ENCODE peak calls at places on chromosomes 1 and 21, in six cellular contexts. P is HCT116, Z is endothelial cell of umbilical vein, J is HepG2, R is H1, C is K562. U is an unnamed sample.

GRCh38 chr1:153658400-153659174 is at the start of gene SNAPIN:
- DNase-seq in P (peak), Z (peak), J (peak), R (peak), C (peak), U (no peak)

GRCh38 chr1:6359568-6360496 is 33.7 kb downstream of the ACOT7 start:
- DNase-seq in P (no peak), Z (peak), J (peak), R (no peak), C (peak), U (no peak)

GRCh38 chr1:153288634-153289275 is 24.0 kb downstream of the PGLYRP3 start:
- DNase-seq in P (peak), Z (no peak), J (no peak), R (peak), C (peak), U (no peak)

GRCh38 chr1:117147856-117148588 is 26.5 kb upstream of the TRIM45 start:
- DNase-seq in P (no peak), Z (no peak), J (no peak), R (no peak), C (no peak), U (no peak)

GRCh38 chr1:58657082-58657481 is 42.8 kb downstream of the MYSM1 start:
- DNase-seq in P (no peak), Z (no peak), J (no peak), R (no peak), C (no peak), U (no peak)

GRCh38 chr1:40844079-40844478 is 18.1 kb downstream of the CITED4 start:
- DNase-seq in P (no peak), Z (no peak), J (no peak), R (no peak), C (no peak), U (no peak)

GRCh38 chr1:39214998-39215873 is 10.7 kb downstream of the MACF1 start:
- DNase-seq in P (no peak), Z (no peak), J (peak), R (no peak), C (peak), U (no peak)

GRCh38 chr1:59186656-59187055 is 110.2 kb upstream of the FGGY start:
- DNase-seq in P (no peak), Z (no peak), J (peak), R (no peak), C (no peak), U (no peak)

GRCh38 chr1:42551150-42551549 is 88.1 kb downstream of the CCDC30 start:
- DNase-seq in P (no peak), Z (no peak), J (no peak), R (no peak), C (no peak), U (no peak)

GRCh38 chr1:1034438-1034759 is 14.5 kb downstream of the AGRN start:
- DNase-seq in P (no peak), Z (no peak), J (no peak), R (no peak), C (no peak), U (no peak)

GRCh38 chr1:77539510-77540142 is 142.8 kb downstream of the ZZZ3 start:
- DNase-seq in P (no peak), Z (no peak), J (no peak), R (no peak), C (no peak), U (no peak)

GRCh38 chr1:111888740-111889376 is 100.6 kb downstream of the KCND3 start:
- DNase-seq in P (no peak), Z (no peak), J (no peak), R (no peak), C (no peak), U (no peak)

GRCh38 chr1:181646723-181647122 is 163.4 kb downstream of the CACNA1E start:
- DNase-seq in P (no peak), Z (no peak), J (no peak), R (no peak), C (no peak), U (no peak)

GRCh38 chr1:169180167-169180566 is 73.7 kb downstream of the ATP1B1 start:
- DNase-seq in P (no peak), Z (no peak), J (no peak), R (no peak), C (no peak), U (no peak)

GRCh38 chr1:94119796-94120590 is 955 bp downstream of the ABCA4 start:
- DNase-seq in P (no peak), Z (no peak), J (no peak), R (no peak), C (no peak), U (no peak)

GRCh38 chr1:80498673-80499072 is 1302.1 kb upstream of the ADGRL2 start:
- DNase-seq in P (no peak), Z (no peak), J (no peak), R (no peak), C (no peak), U (no peak)

GRCh38 chr1:115426271-115426771 is 88.3 kb upstream of the NGF start:
- DNase-seq in P (no peak), Z (peak), J (no peak), R (no peak), C (no peak), U (no peak)

GRCh38 chr1:21914880-21915640 is 22.1 kb downstream of the HSPG2 start:
- DNase-seq in P (no peak), Z (peak), J (no peak), R (no peak), C (peak), U (no peak)

GRCh38 chr1:112790920-112791722 is 76.0 kb upstream of the PPM1J start:
- DNase-seq in P (no peak), Z (no peak), J (no peak), R (no peak), C (peak), U (no peak)

DNA sequence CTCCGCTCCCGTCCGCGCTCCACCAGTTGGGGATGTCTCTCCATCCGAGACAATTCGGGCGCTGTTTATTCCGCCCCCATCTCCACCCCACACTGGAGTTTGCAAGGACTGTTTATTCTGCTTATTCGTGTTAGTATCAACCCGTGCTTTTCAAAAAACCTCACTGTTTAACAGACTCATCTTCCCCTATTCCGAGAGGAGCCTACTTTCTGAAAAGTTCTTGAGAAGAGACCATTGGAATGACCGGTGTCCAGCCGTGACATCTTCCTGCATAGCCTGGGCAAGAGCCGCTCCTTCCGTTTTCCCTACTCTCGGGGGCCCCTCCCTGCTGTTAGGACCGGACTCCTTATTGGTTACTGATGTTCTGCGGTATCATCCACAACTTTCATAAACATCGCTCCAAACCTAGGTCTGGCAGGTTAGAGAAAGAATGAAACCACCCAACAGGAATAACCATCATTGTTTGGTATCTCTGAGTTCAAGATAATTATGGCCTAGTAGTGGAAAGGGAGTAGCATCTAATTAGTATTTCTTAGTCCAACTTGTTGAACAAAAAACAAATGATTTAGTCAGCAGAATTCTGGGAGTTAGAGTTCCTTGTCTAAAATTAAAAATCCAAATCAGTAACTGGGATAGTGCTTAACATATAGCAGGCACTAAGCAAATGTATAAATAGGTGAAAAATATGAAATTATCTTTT is 804 bp downstream of the STXBP3 start:
- DNase-seq in P (peak), Z (peak), J (peak), R (no peak), C (peak), U (no peak)
- TF ChIP-seq EZH2 in P (no peak), Z (no peak), J (no peak), R (no peak), C (no peak), U (no peak)

GRCh38 chr1:215777370-215777925 is 210.3 kb downstream of the KCTD3 start:
- DNase-seq in P (no peak), Z (no peak), J (no peak), R (no peak), C (no peak), U (no peak)

DNA sequence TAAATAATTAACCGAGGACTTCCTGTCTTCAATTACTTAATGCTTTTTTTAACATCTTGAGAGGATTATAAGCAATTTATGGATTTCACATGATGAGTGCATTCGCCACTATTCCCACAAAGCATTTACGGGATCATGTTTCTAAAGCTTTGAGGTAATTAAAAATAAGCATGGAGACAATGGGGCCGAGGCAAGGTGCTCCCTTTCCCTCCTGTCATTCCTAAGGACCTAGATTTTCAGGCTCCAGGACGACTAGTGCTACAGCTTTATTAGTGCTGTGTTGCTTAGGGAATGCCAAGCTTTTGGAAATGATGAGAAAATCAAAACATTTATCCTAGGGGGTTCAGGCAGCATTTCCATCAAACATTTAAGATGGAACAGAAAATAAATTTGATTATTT is 209.2 kb downstream of the KCTD3 start:
- DNase-seq in P (no peak), Z (no peak), J (no peak), R (no peak), C (no peak), U (no peak)
- H3K4me3 ChIP-seq in P (no peak), Z (no peak), J (no peak), R (no peak), C (no peak), U (no peak)

DNA sequence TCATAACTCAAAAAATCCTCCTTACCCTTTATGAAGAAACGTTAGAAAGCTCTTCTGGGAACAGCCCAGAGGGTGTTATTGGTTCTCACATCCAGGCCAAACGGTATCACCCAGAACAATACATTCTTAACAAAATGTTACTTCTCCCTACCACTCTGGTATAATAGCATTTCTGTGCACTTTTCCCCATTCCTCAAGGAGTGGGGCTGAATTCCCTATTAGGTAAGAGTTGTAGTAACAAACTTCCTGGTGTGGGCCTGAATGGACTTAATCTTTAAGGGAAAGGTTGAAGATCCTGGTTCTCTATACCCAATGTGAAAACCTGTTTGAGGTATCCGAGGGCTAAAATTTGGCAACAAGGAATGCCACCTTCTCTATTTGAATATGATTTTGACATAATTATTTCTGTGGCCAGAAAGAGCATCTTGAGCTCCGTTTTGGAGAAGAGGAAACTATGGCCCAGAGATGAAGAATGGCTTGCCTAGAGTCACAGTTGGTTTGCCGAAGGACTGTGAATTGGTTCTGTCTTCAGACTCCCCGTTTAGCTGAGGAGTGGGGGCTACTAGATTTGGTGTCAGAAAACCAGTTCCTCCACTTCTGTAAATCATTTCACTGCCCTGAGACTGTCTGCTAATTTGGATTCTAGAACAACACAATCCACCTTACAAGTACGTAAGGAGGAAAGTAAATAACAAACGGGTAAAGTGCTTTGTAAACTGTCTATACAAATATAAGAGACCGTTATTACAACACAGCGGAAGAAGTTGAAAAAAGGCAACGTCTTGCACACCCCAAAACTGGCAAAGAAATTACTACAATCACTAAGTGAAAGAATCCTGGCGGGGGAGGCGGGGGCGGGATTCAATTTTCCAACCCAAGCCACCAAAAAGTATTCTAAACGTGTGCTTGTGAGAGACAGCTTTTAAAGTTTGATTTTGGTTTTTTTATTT is 2.3 kb downstream of the ANP32E start:
- DNase-seq in P (no peak), Z (peak), J (no peak), R (no peak), C (no peak), U (no peak)
- TF ChIP-seq POLR2AphosphoS5 in P (no peak), Z (no peak), J (no peak), R (no peak), C (no peak), U (no peak)

DNA sequence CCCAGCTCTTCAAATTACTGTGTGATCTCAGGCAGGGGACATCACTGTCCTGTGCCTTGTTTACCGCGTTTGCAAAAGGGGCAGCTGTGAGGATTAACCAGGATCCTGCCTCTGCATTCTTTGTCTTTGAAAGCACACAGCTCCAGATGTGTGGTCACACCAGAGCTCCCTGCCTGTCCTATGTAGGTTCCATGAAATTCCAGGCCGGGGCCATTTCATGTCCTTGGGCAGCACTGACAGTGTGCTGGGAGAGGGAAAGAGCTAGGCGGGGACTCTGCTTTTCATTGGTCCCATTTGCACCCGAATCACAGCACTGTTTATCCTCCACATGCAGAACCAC is 42.2 kb upstream of the SELENON start:
- DNase-seq in P (no peak), Z (no peak), J (no peak), R (no peak), C (no peak), U (no peak)
- TF ChIP-seq EZH2 in P (no peak), Z (no peak), J (no peak), R (no peak), C (no peak), U (no peak)

DNA sequence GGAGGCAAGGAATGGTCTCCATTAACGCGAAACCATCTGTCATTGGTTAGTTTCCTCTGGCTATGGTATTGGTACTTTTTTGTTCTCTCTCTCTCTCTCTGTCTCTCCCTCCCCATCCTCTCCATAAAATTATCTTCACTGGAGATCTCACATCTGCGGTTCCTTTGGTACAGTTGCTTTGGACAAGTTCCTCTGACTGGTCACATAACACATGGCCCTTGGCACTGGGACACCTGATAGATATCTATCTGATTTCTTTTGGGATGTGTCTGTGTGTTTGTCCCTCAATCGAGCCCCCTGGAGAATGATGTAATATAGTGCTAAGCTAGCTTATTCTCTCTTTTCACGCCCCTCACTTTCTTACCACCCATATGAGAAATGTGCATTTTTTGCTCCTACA is 682.0 kb upstream of the B3GALT2 start:
- DNase-seq in P (no peak), Z (no peak), J (no peak), R (no peak), C (no peak), U (no peak)
- H3K4me3 ChIP-seq in P (no peak), Z (no peak), J (no peak), R (no peak), C (no peak), U (no peak)

DNA sequence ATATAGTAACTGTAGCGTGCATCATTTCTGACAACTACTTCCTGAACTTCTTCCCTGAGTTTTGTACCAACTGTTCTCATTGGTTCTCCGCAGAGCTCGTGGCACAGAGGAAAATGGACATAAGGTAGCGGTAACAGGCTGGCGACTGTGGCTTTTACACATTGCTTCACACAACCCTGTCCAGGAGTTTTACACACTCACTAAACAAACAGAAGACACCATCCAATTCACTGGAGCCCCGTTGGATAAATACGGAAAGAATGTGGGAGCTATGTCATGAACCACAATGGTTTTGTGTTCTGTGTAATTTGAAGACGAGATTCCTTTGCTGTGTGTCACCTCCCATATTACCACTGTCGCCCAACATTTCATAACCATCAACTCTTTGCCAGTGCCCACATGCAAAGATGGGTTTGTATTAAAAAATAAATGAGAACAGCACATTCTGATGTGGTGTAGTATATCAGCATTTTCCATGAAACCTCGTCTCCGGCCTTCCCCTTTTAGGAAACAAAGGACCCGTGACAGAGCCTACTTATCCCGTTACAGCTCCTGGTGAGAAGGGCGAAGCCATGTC is 47.3 kb upstream of the ENAH start:
- DNase-seq in P (peak), Z (peak), J (peak), R (no peak), C (no peak), U (no peak)
- TF ChIP-seq POLR2AphosphoS5 in P (no peak), Z (peak), J (no peak), R (no peak), C (no peak), U (no peak)

DNA sequence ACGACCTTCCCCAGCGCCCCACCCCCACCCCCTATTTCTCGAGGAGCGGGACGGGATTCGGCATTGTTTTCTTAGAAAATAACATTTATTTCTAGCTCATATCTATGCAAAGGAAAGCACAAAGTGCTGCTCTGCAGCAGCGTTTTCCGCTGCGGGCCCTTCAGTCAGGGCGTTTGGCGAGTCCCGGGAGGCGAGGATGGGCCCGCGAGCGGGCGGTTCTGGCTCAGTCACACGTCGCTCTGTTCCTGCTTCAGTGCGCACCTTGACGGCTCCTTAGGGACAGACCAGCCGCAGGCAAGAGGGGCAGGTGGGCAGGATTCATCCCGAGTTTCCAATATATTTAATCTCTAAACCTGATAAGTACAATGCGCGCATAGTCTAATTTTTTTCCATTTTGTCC is 5.8 kb downstream of the DMRTA2 start:
- DNase-seq in P (no peak), Z (no peak), J (no peak), R (no peak), C (no peak), U (no peak)
- TF ChIP-seq EZH2 in P (no peak), Z (no peak), J (no peak), R (no peak), C (no peak), U (no peak)

GRCh38 chr21:42656872-42657271 is 3.5 kb downstream of the PDE9A start:
- DNase-seq in P (no peak), Z (no peak), J (no peak), R (no peak), C (no peak), U (no peak)

GRCh38 chr21:42653492-42654061 is at the start of gene PDE9A:
- DNase-seq in P (no peak), Z (no peak), J (no peak), R (no peak), C (peak), U (no peak)

GRCh38 chr21:42654179-42654912 is 925 bp downstream of the PDE9A start:
- DNase-seq in P (no peak), Z (no peak), J (peak), R (no peak), C (no peak), U (no peak)

GRCh38 chr21:42655797-42656770 is 2.7 kb downstream of the PDE9A start:
- DNase-seq in P (no peak), Z (no peak), J (no peak), R (no peak), C (no peak), U (no peak)

DNA sequence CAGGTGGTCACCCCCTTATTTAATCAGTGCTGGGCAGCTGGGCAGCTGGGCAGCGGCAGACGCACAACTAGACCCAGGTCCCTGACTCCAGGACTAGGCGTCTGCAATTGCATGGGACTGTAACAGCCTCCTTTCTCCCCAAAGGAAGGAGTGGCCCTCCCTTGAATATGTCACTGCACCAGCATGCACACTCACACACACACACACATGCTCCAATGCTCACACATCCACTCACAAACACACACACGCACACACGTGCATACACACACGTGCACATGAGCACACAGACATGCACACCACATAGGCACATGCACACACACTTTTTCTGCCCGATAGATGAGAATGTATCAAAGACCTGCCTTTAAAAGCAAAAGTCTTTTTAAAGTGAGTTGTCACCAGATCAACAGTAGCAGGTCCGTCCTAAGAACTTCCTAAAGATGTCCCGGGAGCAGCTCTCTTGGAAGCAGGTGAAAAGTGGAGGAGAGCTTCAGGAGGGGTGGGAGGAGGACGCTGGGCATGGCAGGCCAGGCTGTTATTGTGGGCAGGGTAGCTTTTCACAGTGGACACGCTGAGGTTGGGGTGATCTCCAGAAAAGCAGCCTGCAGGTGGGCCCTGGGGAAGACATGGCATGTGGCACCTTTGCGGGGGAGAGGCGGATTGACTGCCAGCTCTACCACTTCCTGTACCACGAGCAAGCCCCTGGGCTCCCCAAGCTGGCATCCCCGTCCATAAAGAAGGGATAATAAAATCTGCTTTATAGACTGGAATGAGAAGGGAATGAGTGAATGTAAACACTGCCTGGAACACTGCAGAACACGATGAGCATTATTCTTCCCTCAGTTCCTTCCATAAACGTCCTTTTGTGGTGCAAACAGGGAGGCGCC is 1.7 kb downstream of the PDE9A start:
- DNase-seq in P (no peak), Z (no peak), J (no peak), R (no peak), C (no peak), U (no peak)
- H3K4me3 ChIP-seq in P (peak), Z (no peak), J (peak), R (peak), C (no peak), U (peak)

U was measured in SK-N-MC.